ENCODE peak calls at places on chromosomes 11 and 22, in six cellular contexts. K is activated T-cell treated with anti-CD3 and anti-CD28 coated beads for 1 hour; R is AG04450; I is stimulated activated CD8-positive, alpha-beta memory T cell treated with anti-CD3 and anti-CD28 coated beads, Interleukin-2, amount 100 ng/mL, for 48 hours; U is DMS 273 treated with DMSO at 0.1 percent for 48 hours; L is EH. A is an unnamed sample.

GRCh38 chr11:33948494-33948893 is 56.6 kb upstream of the LMO2 start:
- DNase-seq in K (no peak), R (no peak), I (no peak), U (no peak), L (no peak), A (no peak)

GRCh38 chr11:100576044-100577021 is 110.8 kb upstream of the ARHGAP42 start:
- DNase-seq in K (no peak), R (no peak), I (no peak), U (peak), L (peak), A (no peak)

GRCh38 chr11:2777871-2778629 is 78.3 kb upstream of the KCNQ1OT1 start:
- DNase-seq in K (no peak), R (no peak), I (no peak), U (no peak), L (no peak), A (no peak)

GRCh38 chr11:58592760-58593472 is 14.1 kb downstream of the ZFP91 start:
- DNase-seq in K (no peak), R (no peak), I (no peak), U (no peak), L (no peak), A (no peak)

GRCh38 chr22:42236848-42237247 is 33.6 kb downstream of the TCF20 start:
- DNase-seq in K (no peak), R (no peak), I (no peak), U (no peak), L (no peak), A (no peak)

GRCh38 chr22:37433786-37434185 is 6.5 kb upstream of the ELFN2 start:
- DNase-seq in K (no peak), R (no peak), I (no peak), U (no peak), L (no peak), A (no peak)

GRCh38 chr11:95507794-95508193 is 276.8 kb upstream of the SESN3 start:
- DNase-seq in K (no peak), R (no peak), I (no peak), U (no peak), L (no peak), A (no peak)

GRCh38 chr11:112540261-112540660 is 279.6 kb upstream of the PLET1 start:
- DNase-seq in K (no peak), R (no peak), I (no peak), U (no peak), L (peak), A (no peak)

GRCh38 chr22:32337015-32337414 is 20.7 kb upstream of the RFPL3 start:
- DNase-seq in K (no peak), R (no peak), I (no peak), U (no peak), L (no peak), A (no peak)

GRCh38 chr11:75743711-75744563 is 24.6 kb upstream of the DGAT2 start:
- DNase-seq in K (no peak), R (no peak), I (no peak), U (no peak), L (no peak), A (no peak)

GRCh38 chr11:46800177-46800576 is 45.9 kb downstream of the CKAP5 start:
- DNase-seq in K (no peak), R (no peak), I (no peak), U (no peak), L (peak), A (no peak)

GRCh38 chr22:36921309-36922096 is 8.1 kb downstream of the CSF2RB start:
- DNase-seq in K (no peak), R (no peak), I (no peak), U (no peak), L (no peak), A (no peak)

GRCh38 chr22:19842386-19843106 is 12.1 kb downstream of the GNB1L start:
- DNase-seq in K (no peak), R (no peak), I (no peak), U (no peak), L (no peak), A (no peak)

GRCh38 chr22:19121631-19122142 is 525 bp downstream of the DGCR2 start:
- DNase-seq in K (no peak), R (no peak), I (peak), U (no peak), L (peak), A (peak)

GRCh38 chr22:46464701-46465347 is 72.6 kb downstream of the CELSR1 start:
- DNase-seq in K (no peak), R (no peak), I (no peak), U (no peak), L (no peak), A (no peak)

GRCh38 chr22:28105396-28105795 is 186.3 kb upstream of the PITPNB start:
- DNase-seq in K (no peak), R (no peak), I (no peak), U (no peak), L (no peak), A (no peak)

GRCh38 chr22:37254867-37255233 is 10.8 kb upstream of the RAC2 start:
- DNase-seq in K (no peak), R (no peak), I (no peak), U (no peak), L (no peak), A (no peak)

GRCh38 chr22:37229012-37229804 is 14.9 kb downstream of the RAC2 start:
- DNase-seq in K (no peak), R (peak), I (no peak), U (no peak), L (peak), A (no peak)

GRCh38 chr22:37659066-37659896 is 758 bp downstream of the PDXP start:
- DNase-seq in K (no peak), R (no peak), I (no peak), U (no peak), L (no peak), A (no peak)

GRCh38 chr22:40128989-40129388 is 48.7 kb upstream of the TNRC6B start:
- DNase-seq in K (no peak), R (no peak), I (peak), U (no peak), L (no peak), A (no peak)

A was measured in effector CD8-positive, alpha-beta T cell.